ENCODE peak calls at places on chromosomes 16 and 17, in ten cellular contexts. G is stimulated activated CD4-positive, alpha-beta T cell treated with anti-CD3 and anti-CD28 coated beads, Interleukin-2, amount 100 ng/mL, for 4 hours; J is WTC11; B is COLO829; Z is fibroblast of pulmonary artery; R is CD4-positive, alpha-beta T cell; E is GM03348; Y is T-helper 1 cell; C is CD8-positive, alpha-beta memory T cell; H is ACHN. K is an unnamed sample.

GRCh38 chr16:49492090-49492801 is 118.6 kb downstream of the C16orf78 start:
- DNase-seq in G (peak), J (peak), B (peak), Z (peak), R (peak), E (peak), Y (no peak), C (peak), H (peak), K (no peak)

GRCh38 chr16:9092282-9092962 is 978 bp downstream of the HAPSTR1 start:
- DNase-seq in G (no peak), J (peak), B (no peak), Z (no peak), R (peak), E (peak), Y (peak), C (peak), H (peak), K (no peak)

GRCh38 chr17:36627101-36627500 is 25.7 kb downstream of the MRM1 start:
- DNase-seq in G (no peak), J (peak), B (no peak), Z (no peak), R (no peak), E (no peak), Y (no peak), C (no peak), H (no peak), K (no peak)

GRCh38 chr17:51354908-51355307 is 94.6 kb downstream of the UTP18 start:
- DNase-seq in G (no peak), J (no peak), B (no peak), Z (no peak), R (no peak), E (no peak), Y (no peak), C (no peak), H (no peak), K (no peak)

GRCh38 chr16:67026570-67026969 is 2.4 kb upstream of the CBFB start:
- DNase-seq in G (no peak), J (no peak), B (no peak), Z (no peak), R (no peak), E (no peak), Y (no peak), C (no peak), H (no peak), K (no peak)

GRCh38 chr17:21286066-21286770 is 1.7 kb downstream of the MAP2K3 start:
- DNase-seq in G (no peak), J (no peak), B (peak), Z (peak), R (no peak), E (peak), Y (no peak), C (no peak), H (peak), K (no peak)

GRCh38 chr17:37527249-37527851 is 37.7 kb downstream of the DUSP14 start:
- DNase-seq in G (peak), J (no peak), B (peak), Z (peak), R (peak), E (peak), Y (no peak), C (peak), H (peak), K (no peak)

GRCh38 chr16:1445518-1446197 is 1.3 kb upstream of the CCDC154 start:
- DNase-seq in G (no peak), J (no peak), B (no peak), Z (no peak), R (no peak), E (no peak), Y (no peak), C (no peak), H (no peak), K (no peak)

GRCh38 chr17:74152591-74153455 is 50.7 kb upstream of the RPL38 start:
- DNase-seq in G (no peak), J (no peak), B (no peak), Z (peak), R (no peak), E (no peak), Y (no peak), C (no peak), H (no peak), K (no peak)

GRCh38 chr16:14155572-14156213 is 84.6 kb downstream of the MRTFB start:
- DNase-seq in G (no peak), J (no peak), B (no peak), Z (no peak), R (no peak), E (no peak), Y (no peak), C (no peak), H (no peak), K (no peak)

GRCh38 chr17:31495049-31495885 is 103.8 kb downstream of the RAB11FIP4 start:
- DNase-seq in G (no peak), J (no peak), B (no peak), Z (no peak), R (no peak), E (no peak), Y (no peak), C (no peak), H (no peak), K (no peak)

GRCh38 chr17:68015081-68015723 is 18.9 kb upstream of the C17orf58 start:
- DNase-seq in G (no peak), J (no peak), B (no peak), Z (no peak), R (no peak), E (no peak), Y (no peak), C (no peak), H (no peak), K (no peak)

GRCh38 chr16:31186176-31186575 is 6.2 kb downstream of the FUS start:
- DNase-seq in G (no peak), J (no peak), B (no peak), Z (no peak), R (no peak), E (no peak), Y (no peak), C (no peak), H (no peak), K (no peak)

GRCh38 chr16:66746682-66747081 is 4.7 kb downstream of the DYNC1LI2 start:
- DNase-seq in G (no peak), J (no peak), B (no peak), Z (no peak), R (no peak), E (peak), Y (no peak), C (no peak), H (no peak), K (no peak)

GRCh38 chr17:67137860-67138259 is 93.5 kb downstream of the CACNG1 start:
- DNase-seq in G (no peak), J (no peak), B (no peak), Z (no peak), R (no peak), E (no peak), Y (no peak), C (peak), H (no peak), K (no peak)

GRCh38 chr16:2190002-2190658 is 6.3 kb downstream of the CASKIN1 start:
- DNase-seq in G (no peak), J (no peak), B (no peak), Z (no peak), R (no peak), E (no peak), Y (no peak), C (no peak), H (no peak), K (no peak)

GRCh38 chr17:9148908-9149536 is 127.7 kb downstream of the NTN1 start:
- DNase-seq in G (no peak), J (no peak), B (no peak), Z (no peak), R (no peak), E (no peak), Y (no peak), C (no peak), H (no peak), K (no peak)

GRCh38 chr16:2483160-2483559 is 8.2 kb downstream of the TBC1D24 start:
- DNase-seq in G (no peak), J (no peak), B (no peak), Z (no peak), R (no peak), E (peak), Y (no peak), C (no peak), H (no peak), K (no peak)

GRCh38 chr17:67833946-67834631 is 8.8 kb downstream of the BPTF start:
- DNase-seq in G (no peak), J (peak), B (no peak), Z (no peak), R (no peak), E (no peak), Y (no peak), C (no peak), H (no peak), K (no peak)

GRCh38 chr16:30395155-30395991 is at the start of gene ZNF48:
- DNase-seq in G (no peak), J (peak), B (no peak), Z (peak), R (peak), E (peak), Y (peak), C (peak), H (peak), K (peak)

GRCh38 chr16:46970089-46970488 is 3.4 kb downstream of the DNAJA2 start:
- DNase-seq in G (no peak), J (no peak), B (no peak), Z (no peak), R (no peak), E (no peak), Y (no peak), C (no peak), H (no peak), K (no peak)

GRCh38 chr17:5297245-5297644 is 15.2 kb downstream of the RABEP1 start:
- DNase-seq in G (no peak), J (no peak), B (no peak), Z (no peak), R (no peak), E (no peak), Y (no peak), C (no peak), H (no peak), K (no peak)

GRCh38 chr16:11312718-11313492 is 31.8 kb upstream of the PRM1 start:
- DNase-seq in G (peak), J (peak), B (peak), Z (peak), R (no peak), E (peak), Y (no peak), C (peak), H (peak), K (no peak)

GRCh38 chr17:5837055-5837491 is 233.1 kb upstream of the WSCD1 start:
- DNase-seq in G (no peak), J (no peak), B (no peak), Z (peak), R (no peak), E (peak), Y (no peak), C (no peak), H (peak), K (no peak)

GRCh38 chr16:67865318-67865717 is 7.5 kb upstream of the EDC4 start:
- DNase-seq in G (no peak), J (peak), B (no peak), Z (peak), R (no peak), E (peak), Y (no peak), C (no peak), H (peak), K (no peak)

GRCh38 chr17:81317992-81318391 is 22.9 kb upstream of the SLC38A10 start:
- DNase-seq in G (no peak), J (peak), B (no peak), Z (no peak), R (no peak), E (no peak), Y (no peak), C (no peak), H (no peak), K (no peak)

GRCh38 chr16:56871172-56871593 is 6.2 kb downstream of the SLC12A3 start:
- DNase-seq in G (no peak), J (no peak), B (no peak), Z (peak), R (no peak), E (peak), Y (no peak), C (no peak), H (peak), K (no peak)

GRCh38 chr16:31471875-31472558 is at the start of gene TGFB1I1:
- DNase-seq in G (no peak), J (peak), B (no peak), Z (peak), R (no peak), E (peak), Y (no peak), C (no peak), H (peak), K (no peak)

GRCh38 chr17:65154770-65155589 is 17.8 kb downstream of the RGS9 start:
- DNase-seq in G (no peak), J (no peak), B (no peak), Z (no peak), R (no peak), E (peak), Y (no peak), C (no peak), H (peak), K (no peak)

GRCh38 chr16:1474047-1474446 is 781 bp downstream of the CLCN7 start:
- DNase-seq in G (no peak), J (no peak), B (no peak), Z (peak), R (no peak), E (peak), Y (no peak), C (no peak), H (no peak), K (no peak)

GRCh38 chr17:40021471-40021961 is 6.3 kb downstream of the CSF3 start:
- DNase-seq in G (no peak), J (no peak), B (peak), Z (peak), R (no peak), E (peak), Y (no peak), C (no peak), H (peak), K (no peak)